ENCODE peak calls at places on chromosomes 6 and 20, in nine cellular contexts. R, N, J, S, Y, T, W, E and I are unnamed samples.

GRCh38 chr20:16761305-16761829 is 13.2 kb downstream of the OTOR start:
- DNase-seq in R (peak), N (peak), J (peak), S (peak), Y (no peak), T (peak), W (peak), E (peak), I (peak)

GRCh38 chr20:37615507-37616425 is 78.1 kb upstream of the CTNNBL1 start:
- DNase-seq in R (peak), N (peak), J (peak), S (peak), Y (no peak), T (peak), W (no peak), E (peak), I (peak)

GRCh38 chr20:50673146-50673830 is 18.1 kb downstream of the RIPOR3 start:
- DNase-seq in R (peak), N (no peak), J (no peak), S (no peak), Y (no peak), T (no peak), W (no peak), E (no peak), I (no peak)

GRCh38 chr20:17376031-17376430 is 149.2 kb downstream of the PCSK2 start:
- DNase-seq in R (no peak), N (no peak), J (no peak), S (no peak), Y (no peak), T (no peak), W (no peak), E (no peak), I (no peak)

GRCh38 chr20:15594296-15594695 is 979.0 kb downstream of the KIF16B start:
- DNase-seq in R (no peak), N (no peak), J (no peak), S (no peak), Y (no peak), T (no peak), W (no peak), E (no peak), I (no peak)

GRCh38 chr20:8357703-8358102 is 225.6 kb downstream of the PLCB1 start:
- DNase-seq in R (no peak), N (no peak), J (no peak), S (no peak), Y (no peak), T (no peak), W (no peak), E (no peak), I (no peak)

GRCh38 chr6:64012351-64013060 is 376.9 kb downstream of the PHF3 start:
- DNase-seq in R (no peak), N (peak), J (peak), S (peak), Y (no peak), T (peak), W (no peak), E (no peak), I (no peak)

GRCh38 chr20:20594171-20594530 is 118.3 kb downstream of the RALGAPA2 start:
- DNase-seq in R (no peak), N (peak), J (peak), S (peak), Y (no peak), T (no peak), W (no peak), E (no peak), I (no peak)

GRCh38 chr6:169453221-169453620 is 199.6 kb upstream of the THBS2 start:
- DNase-seq in R (no peak), N (no peak), J (no peak), S (no peak), Y (no peak), T (no peak), W (no peak), E (no peak), I (no peak)

GRCh38 chr6:7725849-7726415 is at the start of gene BMP6:
- DNase-seq in R (peak), N (peak), J (peak), S (peak), Y (peak), T (peak), W (peak), E (peak), I (no peak)

GRCh38 chr6:7725412-7725811 is 487 bp upstream of the BMP6 start:
- DNase-seq in R (no peak), N (no peak), J (no peak), S (no peak), Y (no peak), T (no peak), W (no peak), E (no peak), I (no peak)

GRCh38 chr6:7727951-7728854 is 2.3 kb downstream of the BMP6 start:
- DNase-seq in R (no peak), N (no peak), J (peak), S (peak), Y (peak), T (peak), W (peak), E (no peak), I (no peak)

GRCh38 chr6:7727150-7727950 is 1.5 kb downstream of the BMP6 start:
- DNase-seq in R (no peak), N (no peak), J (peak), S (peak), Y (peak), T (peak), W (no peak), E (no peak), I (no peak)

DNA sequence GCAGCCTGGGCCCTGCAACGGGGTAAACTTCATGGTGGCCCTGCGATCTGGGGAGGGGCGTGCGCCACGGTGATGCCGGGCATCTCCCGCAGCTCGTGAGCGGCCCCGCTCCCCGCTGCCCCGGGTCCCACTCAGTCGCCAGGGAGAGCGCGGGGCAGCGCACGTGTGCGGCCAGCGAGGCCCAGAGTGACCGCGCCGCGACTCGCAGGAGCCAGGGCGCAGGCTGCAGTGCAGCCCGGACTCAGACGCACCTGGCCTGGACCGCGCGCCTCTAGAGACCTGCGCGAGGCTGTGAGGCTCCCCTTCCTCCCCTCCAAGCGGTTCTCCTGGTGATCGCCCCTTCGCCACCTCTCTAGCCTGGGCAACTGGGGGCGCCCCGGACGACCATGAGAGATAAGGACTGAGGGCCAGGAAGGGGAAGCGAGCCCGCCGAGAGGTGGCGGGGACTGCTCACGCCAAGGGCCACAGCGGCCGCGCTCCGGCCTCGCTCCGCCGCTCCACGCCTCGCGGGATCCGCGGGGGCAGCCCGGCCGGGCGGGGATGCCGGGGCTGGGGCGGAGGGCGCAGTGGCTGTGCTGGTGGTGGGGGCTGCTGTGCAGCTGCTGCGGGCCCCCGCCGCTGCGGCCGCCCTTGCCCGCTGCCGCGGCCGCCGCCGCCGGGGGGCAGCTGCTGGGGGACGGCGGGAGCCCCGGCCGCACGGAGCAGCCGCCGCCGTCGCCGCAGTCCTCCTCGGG is 684 bp downstream of the BMP6 start:
- DNase-seq in R (no peak), N (no peak), J (peak), S (peak), Y (peak), T (peak), W (no peak), E (no peak), I (no peak)
- TF ChIP-seq CTCF in R (no peak), N (no peak), J (no peak), S (no peak), Y (no peak), T (no peak), W (no peak), E (no peak), I (no peak)

GRCh38 chr6:106254636-106255035 is 70.9 kb downstream of the ATG5 start:
- DNase-seq in R (no peak), N (no peak), J (no peak), S (peak), Y (no peak), T (no peak), W (no peak), E (no peak), I (no peak)

GRCh38 chr6:106258726-106259125 is 66.8 kb downstream of the ATG5 start:
- DNase-seq in R (no peak), N (no peak), J (no peak), S (no peak), Y (no peak), T (no peak), W (no peak), E (no peak), I (no peak)

GRCh38 chr6:106255306-106255705 is 70.3 kb downstream of the ATG5 start:
- DNase-seq in R (no peak), N (no peak), J (no peak), S (no peak), Y (no peak), T (no peak), W (no peak), E (no peak), I (no peak)

GRCh38 chr6:106256201-106256968 is 69.2 kb downstream of the ATG5 start:
- DNase-seq in R (no peak), N (no peak), J (no peak), S (no peak), Y (no peak), T (no peak), W (no peak), E (no peak), I (no peak)

GRCh38 chr6:106257195-106257594 is 68.4 kb downstream of the ATG5 start:
- DNase-seq in R (no peak), N (no peak), J (no peak), S (no peak), Y (no peak), T (no peak), W (no peak), E (no peak), I (no peak)
- TF ChIP-seq CTCF in R (no peak), N (no peak), J (no peak), S (no peak), Y (no peak), T (no peak), W (no peak), E (no peak), I (no peak)

DNA sequence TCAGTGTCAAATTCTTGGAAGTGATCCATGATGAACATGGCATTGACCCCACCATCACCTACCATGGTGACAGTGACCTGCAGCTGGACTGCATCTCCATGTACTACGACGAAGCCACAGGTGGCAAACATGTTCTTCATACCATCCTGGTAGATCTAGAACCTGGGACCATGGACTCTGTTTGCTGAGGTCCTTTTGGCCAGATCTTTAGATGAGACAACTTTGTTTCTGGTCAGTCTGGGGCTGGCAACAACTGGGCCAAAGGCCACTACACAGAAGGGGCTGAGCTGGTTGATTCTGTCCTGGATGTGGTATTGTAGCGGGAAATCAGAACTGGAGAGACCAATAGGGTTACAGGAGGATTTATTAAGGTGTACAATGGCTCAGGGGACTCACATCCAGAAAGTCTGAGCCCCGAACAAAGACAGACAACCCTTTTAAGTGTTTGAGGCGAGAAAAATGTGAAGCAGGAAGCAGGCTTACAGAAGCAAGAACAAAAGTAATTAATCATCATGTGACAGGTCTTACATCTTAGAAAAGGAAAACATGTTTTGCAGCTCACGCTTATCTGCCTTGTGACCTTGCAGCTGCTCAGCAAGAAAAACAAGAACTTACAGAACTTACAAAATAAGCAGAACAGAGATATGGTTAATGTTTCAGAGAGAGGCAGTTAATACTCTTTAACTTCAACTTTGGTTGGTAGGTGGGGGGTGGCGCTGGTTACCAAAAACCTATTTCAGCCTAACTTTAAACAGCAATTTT is 58.8 kb upstream of the MOCS1 start:
- DNase-seq in R (no peak), N (no peak), J (peak), S (no peak), Y (no peak), T (no peak), W (no peak), E (no peak), I (no peak)
- TF ChIP-seq CTCF in R (no peak), N (no peak), J (no peak), S (no peak), Y (no peak), T (no peak), W (no peak), E (no peak), I (no peak)

DNA sequence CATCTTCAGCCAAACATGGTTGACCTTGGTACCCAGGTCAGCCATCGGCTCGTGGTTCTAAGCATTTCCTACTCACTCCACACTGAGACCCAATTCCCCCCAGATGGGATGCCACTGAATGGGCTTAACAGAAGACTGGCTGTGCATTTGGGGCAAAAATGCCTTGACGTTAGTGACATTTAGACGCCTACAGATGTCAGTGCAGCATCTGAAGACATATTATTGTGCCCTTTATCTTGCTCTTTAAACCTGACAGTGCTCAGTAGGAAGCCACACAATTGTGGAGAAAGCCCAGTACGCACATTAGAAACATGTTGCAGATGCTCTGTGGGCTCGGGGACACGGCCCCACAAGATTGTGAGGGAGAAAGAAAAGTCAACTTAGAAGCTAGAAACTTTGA is 414.7 kb downstream of the PTPRT start:
- DNase-seq in R (no peak), N (no peak), J (no peak), S (no peak), Y (no peak), T (no peak), W (no peak), E (no peak), I (no peak)
- TF ChIP-seq CTCF in R (no peak), N (no peak), J (no peak), S (no peak), Y (no peak), T (no peak), W (no peak), E (no peak), I (no peak)

GRCh38 chr6:42401605-42401935 is 50.2 kb downstream of the TRERF1 start:
- DNase-seq in R (no peak), N (no peak), J (no peak), S (no peak), Y (no peak), T (no peak), W (no peak), E (no peak), I (no peak)

GRCh38 chr6:42403415-42403814 is 48.3 kb downstream of the TRERF1 start:
- DNase-seq in R (no peak), N (no peak), J (no peak), S (no peak), Y (no peak), T (no peak), W (no peak), E (no peak), I (no peak)

GRCh38 chr6:42402184-42402583 is 49.5 kb downstream of the TRERF1 start:
- DNase-seq in R (no peak), N (no peak), J (no peak), S (peak), Y (no peak), T (no peak), W (no peak), E (no peak), I (no peak)

GRCh38 chr6:42400031-42400760 is 51.5 kb downstream of the TRERF1 start:
- DNase-seq in R (no peak), N (no peak), J (no peak), S (no peak), Y (no peak), T (no peak), W (no peak), E (no peak), I (no peak)

DNA sequence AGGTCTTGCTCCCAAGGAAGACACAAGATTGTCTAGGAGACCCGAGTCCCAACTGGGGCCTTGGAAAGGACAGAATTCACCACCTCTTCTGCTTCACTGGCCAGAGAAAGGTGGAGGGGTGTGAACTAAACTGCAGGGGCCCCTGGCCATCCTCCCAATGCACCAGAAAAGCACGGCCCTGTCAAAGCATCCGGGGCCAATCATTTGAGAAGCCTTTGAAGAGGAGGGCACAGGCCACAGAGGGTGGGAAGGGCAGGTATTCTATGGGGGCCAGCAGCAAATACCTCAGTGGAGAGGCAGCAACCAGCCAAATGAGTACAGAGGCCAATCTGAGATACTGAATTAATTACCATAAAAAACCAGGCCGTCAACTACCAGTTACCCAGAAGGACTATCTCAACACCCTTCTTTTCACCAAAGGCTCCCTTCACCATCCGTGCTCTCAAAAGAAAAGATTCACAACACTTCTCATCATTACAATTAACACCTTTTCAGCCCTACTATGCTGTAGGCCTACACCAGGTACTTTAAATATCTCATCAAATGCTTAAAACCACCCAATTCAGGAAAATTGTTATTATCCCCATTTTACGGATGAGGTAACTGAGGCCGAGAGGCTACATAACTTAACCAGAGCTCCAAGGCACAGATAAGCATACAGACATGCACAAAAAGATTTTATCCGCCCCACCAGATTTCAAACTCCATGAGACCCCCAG is 50.7 kb downstream of the TRERF1 start:
- DNase-seq in R (no peak), N (no peak), J (no peak), S (no peak), Y (no peak), T (no peak), W (no peak), E (no peak), I (no peak)
- TF ChIP-seq CTCF in R (no peak), N (no peak), J (no peak), S (no peak), Y (no peak), T (no peak), W (no peak), E (no peak), I (no peak)

GRCh38 chr6:88301888-88302768 is 136.0 kb upstream of the CNR1 start:
- DNase-seq in R (no peak), N (no peak), J (no peak), S (peak), Y (no peak), T (no peak), W (no peak), E (no peak), I (no peak)
- TF ChIP-seq CTCF in R (no peak), N (no peak), J (no peak), S (no peak), Y (no peak), T (no peak), W (no peak), E (no peak), I (no peak)

DNA sequence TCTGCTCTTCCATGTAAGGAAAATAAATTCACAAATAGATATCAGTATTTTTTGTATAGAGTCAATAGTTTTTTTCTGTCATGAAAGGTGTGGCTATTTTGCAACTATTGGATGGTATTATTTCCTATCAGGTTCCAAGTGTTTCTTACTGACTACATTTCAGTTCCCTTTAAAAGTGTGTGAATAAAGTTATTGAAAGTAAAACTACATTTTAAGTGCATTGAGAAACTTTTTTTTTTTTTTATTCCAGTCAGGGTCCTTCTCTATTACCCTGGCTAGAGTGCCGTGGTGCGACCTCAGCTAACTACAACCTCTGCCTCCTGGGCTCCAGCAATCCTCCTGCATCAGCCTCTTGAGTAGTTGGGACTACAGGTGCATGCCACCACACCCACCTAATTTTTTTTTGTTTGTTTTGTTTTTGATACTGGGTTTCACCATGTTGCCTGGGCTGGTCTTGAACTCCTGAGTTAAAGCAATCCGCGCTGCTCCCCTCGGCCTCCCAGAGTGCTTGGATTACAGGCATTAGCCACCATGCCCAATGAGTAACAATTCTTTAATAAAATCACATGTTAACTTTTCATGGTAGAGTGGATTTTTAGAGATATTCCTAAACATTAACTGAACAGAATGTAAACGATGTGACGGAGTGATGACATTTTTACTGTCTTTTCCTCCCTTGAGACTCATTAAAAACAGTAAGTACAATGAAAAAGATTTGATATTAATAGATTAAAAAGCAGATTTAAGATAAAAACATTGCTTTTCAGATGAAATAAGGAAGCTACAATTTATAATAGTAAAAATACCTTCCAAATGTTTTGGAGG is 69.7 kb upstream of the ADGRF4 start:
- DNase-seq in R (no peak), N (no peak), J (no peak), S (no peak), Y (no peak), T (no peak), W (no peak), E (no peak), I (no peak)
- TF ChIP-seq CTCF in R (no peak), N (no peak), J (no peak), S (no peak), Y (no peak), T (no peak), W (no peak), E (no peak), I (no peak)